ENCODE peak calls at places on chromosomes 4 and X, in seven cellular contexts. One of them, this sample, is unnamed.

GRCh38 chr4:99614491-99614890 is 39.9 kb downstream of the MTTP start:
- DNase-seq in adrenal gland: no peak
- DNase-seq in cardiac fibroblast: no peak
- DNase-seq in cardiac muscle cell: no peak
- DNase-seq in foreskin fibroblast: no peak
- DNase-seq in AG09309: no peak
- DNase-seq in Caco-2: no peak
- DNase-seq in this sample: no peak

GRCh38 chr4:121256346-121256745 is 92.2 kb upstream of the TNIP3 start:
- DNase-seq in adrenal gland: no peak
- DNase-seq in cardiac fibroblast: peak
- DNase-seq in cardiac muscle cell: no peak
- DNase-seq in foreskin fibroblast: peak
- DNase-seq in AG09309: peak
- DNase-seq in Caco-2: no peak
- DNase-seq in this sample: peak

GRCh38 chr4:125280892-125281403 is 33.8 kb upstream of the FAT4 start:
- DNase-seq in adrenal gland: no peak
- DNase-seq in cardiac fibroblast: no peak
- DNase-seq in cardiac muscle cell: no peak
- DNase-seq in foreskin fibroblast: no peak
- DNase-seq in AG09309: no peak
- DNase-seq in Caco-2: no peak
- DNase-seq in this sample: no peak

GRCh38 chr4:2424581-2424980 is 5.8 kb downstream of the CFAP99 start:
- DNase-seq in adrenal gland: no peak
- DNase-seq in cardiac fibroblast: peak
- DNase-seq in cardiac muscle cell: no peak
- DNase-seq in foreskin fibroblast: no peak
- DNase-seq in AG09309: no peak
- DNase-seq in Caco-2: no peak
- DNase-seq in this sample: no peak

GRCh38 chrX:24260827-24261550 is 52.9 kb downstream of the SUPT20HL2 start:
- DNase-seq in adrenal gland: peak
- DNase-seq in cardiac fibroblast: peak
- DNase-seq in cardiac muscle cell: no peak
- DNase-seq in foreskin fibroblast: peak
- DNase-seq in AG09309: no peak
- DNase-seq in Caco-2: no peak
- DNase-seq in this sample: no peak

GRCh38 chr4:54495091-54495490 is 162.7 kb upstream of the KIT start:
- DNase-seq in adrenal gland: no peak
- DNase-seq in cardiac fibroblast: no peak
- DNase-seq in cardiac muscle cell: no peak
- DNase-seq in foreskin fibroblast: no peak
- DNase-seq in AG09309: no peak
- DNase-seq in Caco-2: no peak
- DNase-seq in this sample: no peak

GRCh38 chr4:139858436-139859225 is 193.0 kb downstream of the MGST2 start:
- DNase-seq in adrenal gland: no peak
- DNase-seq in cardiac fibroblast: no peak
- DNase-seq in cardiac muscle cell: no peak
- DNase-seq in foreskin fibroblast: no peak
- DNase-seq in AG09309: no peak
- DNase-seq in Caco-2: no peak
- DNase-seq in this sample: no peak

GRCh38 chr4:33073811-33074210 is 2353.6 kb downstream of the PCDH7 start:
- DNase-seq in adrenal gland: no peak
- DNase-seq in cardiac fibroblast: peak
- DNase-seq in cardiac muscle cell: peak
- DNase-seq in foreskin fibroblast: peak
- DNase-seq in AG09309: no peak
- DNase-seq in Caco-2: no peak
- DNase-seq in this sample: no peak

GRCh38 chrX:104039689-104040505 is at the start of gene H2BW2:
- DNase-seq in adrenal gland: no peak
- DNase-seq in cardiac fibroblast: no peak
- DNase-seq in cardiac muscle cell: no peak
- DNase-seq in foreskin fibroblast: no peak
- DNase-seq in AG09309: no peak
- DNase-seq in Caco-2: no peak
- DNase-seq in this sample: no peak

GRCh38 chr4:3331511-3332394 is 38.9 kb downstream of the RGS12 start:
- DNase-seq in adrenal gland: peak
- DNase-seq in cardiac fibroblast: no peak
- DNase-seq in cardiac muscle cell: no peak
- DNase-seq in foreskin fibroblast: no peak
- DNase-seq in AG09309: no peak
- DNase-seq in Caco-2: no peak
- DNase-seq in this sample: no peak

GRCh38 chrX:153981771-153982533 is 9.4 kb downstream of the TMEM187 start:
- DNase-seq in adrenal gland: peak
- DNase-seq in cardiac fibroblast: no peak
- DNase-seq in cardiac muscle cell: no peak
- DNase-seq in foreskin fibroblast: no peak
- DNase-seq in AG09309: no peak
- DNase-seq in Caco-2: no peak
- DNase-seq in this sample: no peak

GRCh38 chrX:47030339-47030738 is 47.9 kb upstream of the RGN start:
- DNase-seq in adrenal gland: no peak
- DNase-seq in cardiac fibroblast: peak
- DNase-seq in cardiac muscle cell: peak
- DNase-seq in foreskin fibroblast: peak
- DNase-seq in AG09309: peak
- DNase-seq in Caco-2: no peak
- DNase-seq in this sample: peak

GRCh38 chrX:103919336-103919682 is 43.1 kb upstream of the TMSB15B start:
- DNase-seq in adrenal gland: no peak
- DNase-seq in cardiac fibroblast: peak
- DNase-seq in cardiac muscle cell: no peak
- DNase-seq in foreskin fibroblast: no peak
- DNase-seq in AG09309: no peak
- DNase-seq in Caco-2: no peak
- DNase-seq in this sample: no peak

GRCh38 chr4:73001885-73002284 is 67.6 kb downstream of the COX18 start:
- DNase-seq in adrenal gland: no peak
- DNase-seq in cardiac fibroblast: no peak
- DNase-seq in cardiac muscle cell: no peak
- DNase-seq in foreskin fibroblast: no peak
- DNase-seq in AG09309: no peak
- DNase-seq in Caco-2: no peak
- DNase-seq in this sample: no peak

GRCh38 chr4:27807207-27807606 is 946.6 kb downstream of the STIM2 start:
- DNase-seq in adrenal gland: no peak
- DNase-seq in cardiac fibroblast: no peak
- DNase-seq in cardiac muscle cell: no peak
- DNase-seq in foreskin fibroblast: no peak
- DNase-seq in AG09309: no peak
- DNase-seq in Caco-2: no peak
- DNase-seq in this sample: no peak

GRCh38 chr4:180810581-180810980 is 1432.6 kb upstream of the TENM3 start:
- DNase-seq in adrenal gland: no peak
- DNase-seq in cardiac fibroblast: peak
- DNase-seq in cardiac muscle cell: no peak
- DNase-seq in foreskin fibroblast: no peak
- DNase-seq in AG09309: no peak
- DNase-seq in Caco-2: no peak
- DNase-seq in this sample: no peak

GRCh38 chr4:140286503-140286902 is 86.9 kb upstream of the SCOC start:
- DNase-seq in adrenal gland: peak
- DNase-seq in cardiac fibroblast: no peak
- DNase-seq in cardiac muscle cell: no peak
- DNase-seq in foreskin fibroblast: peak
- DNase-seq in AG09309: no peak
- DNase-seq in Caco-2: no peak
- DNase-seq in this sample: no peak

GRCh38 chr4:8322794-8323704 is 53.5 kb downstream of the HTRA3 start:
- DNase-seq in adrenal gland: peak
- DNase-seq in cardiac fibroblast: no peak
- DNase-seq in cardiac muscle cell: no peak
- DNase-seq in foreskin fibroblast: no peak
- DNase-seq in AG09309: no peak
- DNase-seq in Caco-2: no peak
- DNase-seq in this sample: no peak

GRCh38 chr4:55358668-55359067 is 12.6 kb downstream of the SRD5A3 start:
- DNase-seq in adrenal gland: no peak
- DNase-seq in cardiac fibroblast: peak
- DNase-seq in cardiac muscle cell: no peak
- DNase-seq in foreskin fibroblast: peak
- DNase-seq in AG09309: peak
- DNase-seq in Caco-2: no peak
- DNase-seq in this sample: peak

GRCh38 chrX:79270401-79270800 is 96.7 kb downstream of the ITM2A start:
- DNase-seq in adrenal gland: peak
- DNase-seq in cardiac fibroblast: peak
- DNase-seq in cardiac muscle cell: peak
- DNase-seq in foreskin fibroblast: peak
- DNase-seq in AG09309: no peak
- DNase-seq in Caco-2: no peak
- DNase-seq in this sample: no peak

GRCh38 chrX:39451061-39451460 is 646.7 kb downstream of the BCOR start:
- DNase-seq in adrenal gland: no peak
- DNase-seq in cardiac fibroblast: no peak
- DNase-seq in cardiac muscle cell: no peak
- DNase-seq in foreskin fibroblast: no peak
- DNase-seq in AG09309: no peak
- DNase-seq in Caco-2: no peak
- DNase-seq in this sample: no peak

GRCh38 chr4:185467101-185467500 is 4.4 kb downstream of the CCDC110 start:
- DNase-seq in adrenal gland: no peak
- DNase-seq in cardiac fibroblast: no peak
- DNase-seq in cardiac muscle cell: no peak
- DNase-seq in foreskin fibroblast: peak
- DNase-seq in AG09309: no peak
- DNase-seq in Caco-2: no peak
- DNase-seq in this sample: no peak

GRCh38 chrX:18674788-18675735 is 3.2 kb upstream of the RS1 start:
- DNase-seq in adrenal gland: peak
- DNase-seq in cardiac fibroblast: peak
- DNase-seq in cardiac muscle cell: peak
- DNase-seq in foreskin fibroblast: peak
- DNase-seq in AG09309: peak
- DNase-seq in Caco-2: peak
- DNase-seq in this sample: no peak
- TF ChIP-seq CTCF in adrenal gland: no peak
- TF ChIP-seq CTCF in cardiac fibroblast: no peak
- TF ChIP-seq CTCF in cardiac muscle cell: no peak
- TF ChIP-seq CTCF in foreskin fibroblast: no peak
- TF ChIP-seq CTCF in AG09309: no peak
- TF ChIP-seq CTCF in Caco-2: no peak
- TF ChIP-seq CTCF in this sample: no peak

GRCh38 chr4:25973346-25973745 is 59.3 kb downstream of the SMIM20 start:
- DNase-seq in adrenal gland: no peak
- DNase-seq in cardiac fibroblast: no peak
- DNase-seq in cardiac muscle cell: no peak
- DNase-seq in foreskin fibroblast: no peak
- DNase-seq in AG09309: no peak
- DNase-seq in Caco-2: no peak
- DNase-seq in this sample: no peak

GRCh38 chr4:25970691-25971427 is 56.8 kb downstream of the SMIM20 start:
- DNase-seq in adrenal gland: no peak
- DNase-seq in cardiac fibroblast: peak
- DNase-seq in cardiac muscle cell: no peak
- DNase-seq in foreskin fibroblast: no peak
- DNase-seq in AG09309: no peak
- DNase-seq in Caco-2: no peak
- DNase-seq in this sample: no peak

GRCh38 chr4:25966171-25966570 is 52.2 kb downstream of the SMIM20 start:
- DNase-seq in adrenal gland: no peak
- DNase-seq in cardiac fibroblast: no peak
- DNase-seq in cardiac muscle cell: no peak
- DNase-seq in foreskin fibroblast: no peak
- DNase-seq in AG09309: no peak
- DNase-seq in Caco-2: no peak
- DNase-seq in this sample: no peak

GRCh38 chr4:25969374-25969773 is 55.4 kb downstream of the SMIM20 start:
- DNase-seq in adrenal gland: no peak
- DNase-seq in cardiac fibroblast: no peak
- DNase-seq in cardiac muscle cell: no peak
- DNase-seq in foreskin fibroblast: no peak
- DNase-seq in AG09309: no peak
- DNase-seq in Caco-2: no peak
- DNase-seq in this sample: no peak

DNA sequence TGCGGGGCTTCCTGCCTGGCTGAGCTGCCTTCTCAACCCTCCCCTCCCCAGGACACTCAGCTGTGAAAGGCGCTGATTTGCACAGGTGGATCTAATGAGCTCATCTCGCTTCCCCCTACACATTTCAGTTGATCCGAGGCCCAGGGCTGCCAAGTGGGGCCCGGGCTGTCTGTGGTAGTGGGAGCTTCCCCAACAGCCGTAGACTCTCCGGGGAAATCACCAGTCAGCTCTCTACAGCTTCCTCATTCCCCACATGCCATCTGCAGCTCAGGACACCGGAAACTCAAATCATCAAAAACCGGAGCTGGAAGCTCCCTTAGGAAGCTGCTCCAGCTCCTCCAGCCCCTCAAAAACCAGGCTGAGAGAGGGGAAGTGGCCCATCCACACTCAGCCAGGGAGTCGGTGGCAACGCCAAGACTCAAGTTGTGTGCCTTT is 56.2 kb downstream of the SMIM20 start:
- DNase-seq in adrenal gland: peak
- DNase-seq in cardiac fibroblast: peak
- DNase-seq in cardiac muscle cell: no peak
- DNase-seq in foreskin fibroblast: no peak
- DNase-seq in AG09309: no peak
- DNase-seq in Caco-2: no peak
- DNase-seq in this sample: no peak
- H3K4me3 ChIP-seq in adrenal gland: no peak
- H3K4me3 ChIP-seq in cardiac fibroblast: no peak
- H3K4me3 ChIP-seq in cardiac muscle cell: no peak
- H3K4me3 ChIP-seq in foreskin fibroblast: no peak
- H3K4me3 ChIP-seq in AG09309: no peak
- H3K4me3 ChIP-seq in Caco-2: no peak
- H3K4me3 ChIP-seq in this sample: no peak

DNA sequence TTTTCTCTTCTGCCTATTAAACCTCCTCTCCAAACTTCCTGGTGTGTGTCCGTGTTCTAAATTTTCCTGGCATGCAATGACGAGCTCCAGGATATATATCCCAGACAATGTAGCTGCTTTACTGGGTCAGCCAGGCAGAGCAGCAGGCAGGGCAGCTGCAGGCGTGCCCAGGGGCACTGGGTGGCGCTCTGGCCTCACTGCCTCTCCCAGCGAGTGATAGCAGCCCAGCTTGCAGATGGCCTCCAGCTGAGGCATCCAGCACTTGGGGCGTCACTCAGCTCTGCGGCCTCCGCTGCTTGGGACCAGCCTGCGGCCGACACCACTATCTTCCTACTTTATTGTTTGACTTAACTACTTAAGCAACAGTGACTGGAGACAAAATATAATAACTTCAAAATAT is 23.0 kb upstream of the UBA6 start:
- DNase-seq in adrenal gland: no peak
- DNase-seq in cardiac fibroblast: no peak
- DNase-seq in cardiac muscle cell: no peak
- DNase-seq in foreskin fibroblast: no peak
- DNase-seq in AG09309: no peak
- DNase-seq in Caco-2: no peak
- DNase-seq in this sample: no peak
- TF ChIP-seq CTCF in adrenal gland: no peak
- TF ChIP-seq CTCF in cardiac fibroblast: no peak
- TF ChIP-seq CTCF in cardiac muscle cell: peak
- TF ChIP-seq CTCF in foreskin fibroblast: peak
- TF ChIP-seq CTCF in AG09309: no peak
- TF ChIP-seq CTCF in Caco-2: no peak
- TF ChIP-seq CTCF in this sample: peak

GRCh38 chr4:40204507-40205258 is 7.9 kb downstream of the RHOH start:
- DNase-seq in adrenal gland: no peak
- DNase-seq in cardiac fibroblast: no peak
- DNase-seq in cardiac muscle cell: no peak
- DNase-seq in foreskin fibroblast: no peak
- DNase-seq in AG09309: no peak
- DNase-seq in Caco-2: no peak
- DNase-seq in this sample: no peak
- H3K4me3 ChIP-seq in adrenal gland: no peak
- H3K4me3 ChIP-seq in cardiac fibroblast: no peak
- H3K4me3 ChIP-seq in cardiac muscle cell: no peak
- H3K4me3 ChIP-seq in foreskin fibroblast: no peak
- H3K4me3 ChIP-seq in AG09309: no peak
- H3K4me3 ChIP-seq in Caco-2: no peak
- H3K4me3 ChIP-seq in this sample: no peak

This sample was measured in AG04449.